ENCODE peak calls at places on chromosomes 5 and 9, in ten cellular contexts. F is tibial artery; S is GDM1; E is PC-9; M is A549; Z is fibroblast of lung; X is activated CD8-positive, alpha-beta memory T cell treated with anti-CD3 and anti-CD28 coated beads, Interleukin-2, amount 50 U/mL, for 48 hours; H is AG04450; V is effector memory CD8-positive, alpha-beta T cell; L is hippocampal formation. O is an unnamed sample.
A peak's percentile ranks its signal among the peaks of the same experiment; 100 is the strongest.

GRCh38 chr9:83441390-83441789 is 96.8 kb downstream of the FRMD3 start:
- DNase-seq in F (no peak), S (no peak), E (no peak), M (no peak), Z (no peak), X (no peak), H (no peak), V (no peak), L (no peak), O (no peak)

GRCh38 chr5:179485845-179486575 is 64.3 kb upstream of the RUFY1 start:
- DNase-seq in F (no peak), S (no peak), E (no peak), M (no peak), Z (peak; percentile 30), X (no peak), H (no peak), V (no peak), L (no peak), O (no peak)

GRCh38 chr9:87465791-87466190 is 31.9 kb upstream of the DAPK1 start:
- DNase-seq in F (no peak), S (no peak), E (no peak), M (no peak), Z (no peak), X (no peak), H (no peak), V (no peak), L (no peak), O (no peak)

GRCh38 chr5:14685757-14686156 is 21.2 kb downstream of the OTULIN start:
- DNase-seq in F (no peak), S (peak; percentile 16), E (peak; percentile 39), M (peak; percentile 56), Z (peak; percentile 75), X (no peak), H (peak; percentile 33), V (peak; percentile 32), L (peak; percentile 81), O (peak; percentile 45)

GRCh38 chr5:72379936-72380335 is 59.8 kb downstream of the PTCD2 start:
- DNase-seq in F (no peak), S (no peak), E (peak; percentile 46), M (no peak), Z (no peak), X (no peak), H (no peak), V (no peak), L (no peak), O (no peak)

GRCh38 chr5:123776761-123777160 is 264.8 kb downstream of the CSNK1G3 start:
- DNase-seq in F (no peak), S (no peak), E (no peak), M (no peak), Z (peak; percentile 39), X (no peak), H (peak; percentile 51), V (no peak), L (no peak), O (no peak)

GRCh38 chr9:137141976-137142936 is 3.3 kb downstream of the GRIN1 start:
- DNase-seq in F (no peak), S (no peak), E (no peak), M (no peak), Z (no peak), X (no peak), H (no peak), V (no peak), L (no peak), O (no peak)

GRCh38 chr5:115486728-115487127 is 57.8 kb downstream of the FEM1C start:
- DNase-seq in F (no peak), S (no peak), E (no peak), M (no peak), Z (no peak), X (no peak), H (no peak), V (no peak), L (no peak), O (no peak)

GRCh38 chr9:16992138-16992537 is 121.7 kb upstream of the BNC2 start:
- DNase-seq in F (no peak), S (no peak), E (no peak), M (no peak), Z (no peak), X (no peak), H (no peak), V (no peak), L (no peak), O (no peak)

GRCh38 chr5:106876298-106876622 is 794.5 kb downstream of the EFNA5 start:
- DNase-seq in F (no peak), S (no peak), E (no peak), M (no peak), Z (no peak), X (no peak), H (no peak), V (no peak), L (no peak), O (no peak)

GRCh38 chr9:30058463-30058862 is 2326.0 kb upstream of the ACO1 start:
- DNase-seq in F (no peak), S (no peak), E (no peak), M (no peak), Z (no peak), X (no peak), H (no peak), V (no peak), L (no peak), O (no peak)

GRCh38 chr9:136020206-136020605 is 59.0 kb upstream of the UBAC1 start:
- DNase-seq in F (no peak), S (no peak), E (no peak), M (no peak), Z (no peak), X (no peak), H (no peak), V (peak; percentile 33), L (no peak), O (no peak)

GRCh38 chr5:175216991-175217390 is 227.0 kb downstream of the DRD1 start:
- DNase-seq in F (peak; percentile 55), S (no peak), E (peak; percentile 48), M (no peak), Z (peak; percentile 37), X (no peak), H (no peak), V (no peak), L (no peak), O (no peak)

GRCh38 chr5:82142928-82143577 is 135.1 kb downstream of the RPS23 start:
- DNase-seq in F (no peak), S (no peak), E (no peak), M (no peak), Z (no peak), X (no peak), H (no peak), V (no peak), L (no peak), O (no peak)

O was measured in AML-193.